ENCODE peak calls at places on chromosomes 16 and 17, in four cellular contexts. Y is stimulated activated CD4-positive, alpha-beta T cell treated with anti-CD3 and anti-CD28 coated beads, Interleukin-15, amount 100 ng/mL, for 1 hour; O is NCI-H1105 treated with DMSO at 0.1 percent for 48 hours; V is stomach. I is an unnamed sample.

GRCh38 chr16:62752837-62753236 is 716.6 kb upstream of the CDH8 start:
- DNase-seq in Y (no peak), O (no peak), V (no peak), I (no peak)

GRCh38 chr16:1792836-1793577 is 498 bp downstream of the IGFALS start:
- DNase-seq in Y (no peak), O (no peak), V (no peak), I (no peak)

GRCh38 chr17:42276609-42277341 is 584 bp upstream of the STAT5B start:
- DNase-seq in Y (no peak), O (no peak), V (peak; percentile 74), I (peak; percentile 28)

GRCh38 chr16:34802396-34802795 is 1343.0 kb downstream of the TP53TG3F start:
- DNase-seq in Y (no peak), O (no peak), V (no peak), I (no peak)

GRCh38 chr17:27989046-27989445 is 53.4 kb upstream of the NLK start:
- DNase-seq in Y (no peak), O (no peak), V (no peak), I (no peak)

GRCh38 chr17:75619506-75620431 is 13.5 kb upstream of the SMIM5 start:
- DNase-seq in Y (no peak), O (peak; percentile 7), V (no peak), I (no peak)

GRCh38 chr16:86585821-86586611 is 7.7 kb downstream of the FOXL1 start:
- DNase-seq in Y (no peak), O (no peak), V (no peak), I (no peak)

GRCh38 chr16:66467611-66468010 is 40.5 kb downstream of the BEAN1 start:
- DNase-seq in Y (no peak), O (no peak), V (no peak), I (no peak)

GRCh38 chr16:14344292-14344691 is 273.2 kb downstream of the MRTFB start:
- DNase-seq in Y (no peak), O (no peak), V (no peak), I (no peak)

GRCh38 chr17:75758131-75758905 is 6.7 kb downstream of the GALK1 start:
- DNase-seq in Y (no peak), O (no peak), V (no peak), I (no peak)

GRCh38 chr16:19393226-19394074 is 24.2 kb upstream of the TMC5 start:
- DNase-seq in Y (no peak), O (no peak), V (peak; percentile 47), I (no peak)

GRCh38 chr16:87970206-87970605 is 19.0 kb downstream of the BANP start:
- DNase-seq in Y (no peak), O (no peak), V (no peak), I (no peak)

GRCh38 chr17:6661464-6661848 is 9.9 kb downstream of the C17orf100 start:
- DNase-seq in Y (no peak), O (no peak), V (no peak), I (no peak)

GRCh38 chr17:28675980-28676379 is 14.0 kb downstream of the SUPT6H start:
- DNase-seq in Y (no peak), O (peak; percentile 5), V (no peak), I (no peak)

GRCh38 chr16:84717484-84717883 is 17.7 kb downstream of the USP10 start:
- DNase-seq in Y (no peak), O (no peak), V (no peak), I (no peak)

GRCh38 chr17:954431-955164 is 25.0 kb downstream of the NXN start:
- DNase-seq in Y (no peak), O (no peak), V (no peak), I (no peak)

GRCh38 chr17:50462446-50462845 is 6.2 kb downstream of the CHAD start:
- DNase-seq in Y (no peak), O (no peak), V (no peak), I (no peak)

GRCh38 chr16:14346278-14347142 is 275.4 kb downstream of the MRTFB start:
- DNase-seq in Y (no peak), O (no peak), V (no peak), I (no peak)

GRCh38 chr16:89150090-89150835 is 21.3 kb upstream of the CDH15 start:
- DNase-seq in Y (no peak), O (peak; percentile 44), V (no peak), I (no peak)

GRCh38 chr17:2989855-2990254 is 73.6 kb downstream of the OR1D5 start:
- DNase-seq in Y (no peak), O (no peak), V (no peak), I (no peak)

GRCh38 chr16:89020068-89020924 is 43.3 kb upstream of the CBFA2T3 start:
- DNase-seq in Y (no peak), O (no peak), V (no peak), I (peak; percentile 93)

GRCh38 chr16:89384282-89384681 is 106.1 kb downstream of the ANKRD11 start:
- DNase-seq in Y (no peak), O (no peak), V (no peak), I (no peak)

GRCh38 chr17:61770752-61771533 is 92.4 kb downstream of the BRIP1 start:
- DNase-seq in Y (no peak), O (no peak), V (no peak), I (no peak)

GRCh38 chr16:66988197-66988788 is at the start of gene CES4A:
- DNase-seq in Y (no peak), O (no peak), V (no peak), I (no peak)

GRCh38 chr17:76883744-76884525 is 15.7 kb downstream of the MGAT5B start:
- DNase-seq in Y (no peak), O (no peak), V (no peak), I (no peak)

GRCh38 chr16:31502981-31503380 is 5.2 kb downstream of the RUSF1 start:
- DNase-seq in Y (no peak), O (no peak), V (no peak), I (no peak)

GRCh38 chr17:81253358-81254131 is 14.4 kb downstream of the NDUFAF8 start:
- DNase-seq in Y (peak; percentile 37), O (peak; percentile 31), V (peak; percentile 57), I (peak; percentile 41)